ENCODE peak calls at places on chromosomes 11 and 22, in four cellular contexts. N, Y, L and O are unnamed samples.

GRCh38 chr11:103295704-103296103 is 186.5 kb downstream of the DYNC2H1 start:
- DNase-seq in N (no peak), Y (no peak), L (no peak), O (no peak)

GRCh38 chr11:102280237-102280833 is 36.9 kb upstream of the BIRC3 start:
- DNase-seq in N (no peak), Y (no peak), L (no peak), O (peak; percentile 49)

GRCh38 chr11:69040581-69041260 is 8.0 kb upstream of the TPCN2 start:
- DNase-seq in N (no peak), Y (no peak), L (no peak), O (no peak)

GRCh38 chr22:33271390-33272161 is 213.4 kb upstream of the SYN3 start:
- DNase-seq in N (no peak), Y (no peak), L (peak; percentile 95), O (no peak)

GRCh38 chr22:33038131-33038772 is 19.9 kb downstream of the SYN3 start:
- DNase-seq in N (peak; percentile 56), Y (no peak), L (no peak), O (no peak)

GRCh38 chr22:36343070-36343719 is 44.6 kb downstream of the MYH9 start:
- DNase-seq in N (no peak), Y (no peak), L (no peak), O (no peak)

GRCh38 chr22:33116846-33117547 is 58.8 kb upstream of the SYN3 start:
- DNase-seq in N (no peak), Y (no peak), L (no peak), O (no peak)

GRCh38 chr11:25211635-25212251 is 714.9 kb downstream of the LUZP2 start:
- DNase-seq in N (no peak), Y (no peak), L (no peak), O (no peak)

GRCh38 chr11:1397862-1398505 is 8.2 kb downstream of the BRSK2 start:
- DNase-seq in N (no peak), Y (peak; percentile 25), L (no peak), O (no peak)

GRCh38 chr22:41290262-41291221 is 4.6 kb upstream of the RANGAP1 start:
- DNase-seq in N (no peak), Y (no peak), L (no peak), O (peak; percentile 64)

GRCh38 chr11:1458340-1459218 is 28.0 kb downstream of the MOB2 start:
- DNase-seq in N (peak; percentile 90), Y (peak; percentile 89), L (no peak), O (no peak)

GRCh38 chr11:68338041-68338800 is 25.8 kb downstream of the LRP5 start:
- DNase-seq in N (no peak), Y (no peak), L (no peak), O (no peak)

GRCh38 chr11:111555255-111555654 is 14.7 kb downstream of the LAYN start:
- DNase-seq in N (no peak), Y (no peak), L (no peak), O (no peak)

GRCh38 chr11:78313181-78313788 is 104.3 kb downstream of the GAB2 start:
- DNase-seq in N (no peak), Y (no peak), L (no peak), O (peak; percentile 36)

GRCh38 chr11:117255966-117256365 is 23.5 kb downstream of the RNF214 start:
- DNase-seq in N (no peak), Y (no peak), L (no peak), O (no peak)

GRCh38 chr11:59172345-59173079 is 580 bp downstream of the DTX4 start:
- DNase-seq in N (peak; percentile 63), Y (peak; percentile 37), L (peak; percentile 60), O (peak; percentile 10)

GRCh38 chr11:79294845-79295520 is 145.8 kb downstream of the TENM4 start:
- DNase-seq in N (no peak), Y (no peak), L (no peak), O (no peak)

GRCh38 chr11:127644366-127644765 is 643.8 kb upstream of the KIRREL3 start:
- DNase-seq in N (no peak), Y (no peak), L (no peak), O (no peak)

GRCh38 chr22:27097481-27097880 is 440.1 kb downstream of the MIAT start:
- DNase-seq in N (no peak), Y (no peak), L (no peak), O (no peak)

GRCh38 chr22:21672107-21672629 is 6.4 kb downstream of the PPIL2 start:
- DNase-seq in N (no peak), Y (no peak), L (no peak), O (no peak)
- TF ChIP-seq POLR2AphosphoS5 in N (no peak), Y (no peak), L (no peak), O (no peak)

GRCh38 chr11:66363805-66364535 is 7.6 kb downstream of the SLC29A2 start:
- DNase-seq in N (peak; percentile 86), Y (peak; percentile 89), L (no peak), O (no peak)
- TF ChIP-seq NFIC in N (no peak), Y (no peak), L (no peak), O (no peak)

GRCh38 chr11:47137476-47137875 is 39.2 kb downstream of the ARFGAP2 start:
- DNase-seq in N (no peak), Y (no peak), L (no peak), O (no peak)
- TF ChIP-seq MXI1 in N (no peak), Y (no peak), L (no peak), O (no peak)

GRCh38 chr11:15818132-15818842 is 538.1 kb downstream of the SOX6 start:
- DNase-seq in N (no peak), Y (no peak), L (no peak), O (no peak)
- TF ChIP-seq POLR2AphosphoS5 in N (no peak), Y (no peak), L (no peak), O (no peak)

DNA sequence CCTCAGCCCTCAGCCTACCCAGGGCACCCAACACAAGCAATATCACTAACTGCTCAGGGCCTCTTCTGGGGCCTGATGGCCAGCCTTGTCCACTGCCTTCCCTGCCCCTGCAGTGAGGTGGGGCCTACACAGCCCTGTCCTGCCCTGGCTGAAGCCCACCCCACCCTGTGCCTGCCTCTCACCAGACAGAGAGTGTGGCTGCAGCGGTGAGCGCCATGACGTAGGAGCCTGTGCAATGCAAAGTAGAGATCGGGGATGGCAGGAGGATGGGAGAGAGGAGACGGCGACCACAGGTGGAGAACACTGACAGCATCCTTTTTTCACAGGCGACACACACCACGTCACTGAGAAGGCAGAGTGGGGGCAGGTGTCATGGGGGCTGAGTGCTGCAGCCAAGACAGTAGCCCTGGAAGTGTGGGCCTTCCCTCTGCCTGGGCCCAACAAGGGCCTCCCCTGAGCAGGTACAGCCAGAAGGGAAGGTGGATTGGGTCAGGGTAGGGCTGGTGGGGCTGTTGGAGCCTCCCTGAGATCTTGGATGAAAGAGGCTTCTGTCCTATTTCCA is 65.3 kb upstream of the CLTCL1 start:
- DNase-seq in N (no peak), Y (no peak), L (no peak), O (no peak)
- TF ChIP-seq NFIC in N (no peak), Y (no peak), L (no peak), O (no peak)